ENCODE peak calls at places on chromosomes 6 and 20, in ten cellular contexts. W, F, C, D, J, I, N, B, U and P are unnamed samples.

GRCh38 chr20:10655723-10656122 is 18.1 kb downstream of the JAG1 start:
- DNase-seq in W (no peak), F (no peak), C (no peak), D (peak; percentile 15), J (no peak), I (no peak), N (no peak), B (no peak), U (no peak), P (no peak)

GRCh38 chr6:79504372-79504771 is 32.9 kb downstream of the LCA5 start:
- DNase-seq in W (no peak), F (no peak), C (no peak), D (no peak), J (no peak), I (no peak), N (no peak), B (no peak), U (no peak), P (no peak)

GRCh38 chr20:955111-955510 is 39.0 kb upstream of the ANGPT4 start:
- DNase-seq in W (no peak), F (no peak), C (no peak), D (no peak), J (no peak), I (no peak), N (no peak), B (no peak), U (no peak), P (no peak)

GRCh38 chr6:54198134-54198533 is 86.9 kb downstream of the MLIP start:
- DNase-seq in W (no peak), F (no peak), C (no peak), D (no peak), J (no peak), I (no peak), N (no peak), B (peak; percentile 12), U (no peak), P (no peak)

GRCh38 chr6:28053584-28053983 is 26.8 kb upstream of the ZNF165 start:
- DNase-seq in W (no peak), F (no peak), C (no peak), D (no peak), J (no peak), I (no peak), N (no peak), B (no peak), U (no peak), P (no peak)

GRCh38 chr20:36591854-36592641 is 13.5 kb upstream of the RAB5IF start:
- DNase-seq in W (no peak), F (peak; percentile 34), C (no peak), D (no peak), J (no peak), I (peak; percentile 64), N (peak; percentile 53), B (peak; percentile 59), U (no peak), P (peak; percentile 44)

GRCh38 chr20:56249244-56249955 is 868 bp downstream of the MC3R start:
- DNase-seq in W (no peak), F (no peak), C (no peak), D (no peak), J (peak; percentile 59), I (peak; percentile 30), N (no peak), B (no peak), U (peak; percentile 46), P (no peak)

GRCh38 chr20:41082306-41082705 is 53.7 kb downstream of the TOP1 start:
- DNase-seq in W (no peak), F (no peak), C (no peak), D (no peak), J (no peak), I (no peak), N (no peak), B (no peak), U (no peak), P (no peak)

GRCh38 chr6:25804804-25805203 is 27.0 kb downstream of the SLC17A1 start:
- DNase-seq in W (no peak), F (no peak), C (no peak), D (no peak), J (no peak), I (no peak), N (no peak), B (no peak), U (no peak), P (no peak)

GRCh38 chr6:25329156-25329555 is 50.0 kb downstream of the CARMIL1 start:
- DNase-seq in W (no peak), F (no peak), C (no peak), D (no peak), J (no peak), I (no peak), N (no peak), B (no peak), U (no peak), P (no peak)

GRCh38 chr20:37955511-37955910 is 52.6 kb downstream of the VSTM2L start:
- DNase-seq in W (no peak), F (no peak), C (no peak), D (no peak), J (no peak), I (no peak), N (no peak), B (no peak), U (no peak), P (no peak)

GRCh38 chr6:43803783-43804549 is 34.0 kb downstream of the VEGFA start:
- DNase-seq in W (peak; percentile 76), F (no peak), C (no peak), D (no peak), J (peak; percentile 62), I (peak; percentile 58), N (no peak), B (peak; percentile 65), U (no peak), P (peak; percentile 31)

GRCh38 chr20:47665221-47665991 is 119.9 kb downstream of the SULF2 start:
- DNase-seq in W (no peak), F (no peak), C (no peak), D (peak; percentile 42), J (peak; percentile 42), I (no peak), N (no peak), B (no peak), U (no peak), P (no peak)

GRCh38 chr6:88455317-88455716 is 289.2 kb upstream of the CNR1 start:
- DNase-seq in W (no peak), F (no peak), C (no peak), D (no peak), J (no peak), I (no peak), N (no peak), B (no peak), U (no peak), P (no peak)

GRCh38 chr6:125188037-125188436 is 34.5 kb downstream of the TPD52L1 start:
- DNase-seq in W (no peak), F (no peak), C (no peak), D (no peak), J (no peak), I (peak; percentile 72), N (no peak), B (peak; percentile 82), U (no peak), P (no peak)

DNA sequence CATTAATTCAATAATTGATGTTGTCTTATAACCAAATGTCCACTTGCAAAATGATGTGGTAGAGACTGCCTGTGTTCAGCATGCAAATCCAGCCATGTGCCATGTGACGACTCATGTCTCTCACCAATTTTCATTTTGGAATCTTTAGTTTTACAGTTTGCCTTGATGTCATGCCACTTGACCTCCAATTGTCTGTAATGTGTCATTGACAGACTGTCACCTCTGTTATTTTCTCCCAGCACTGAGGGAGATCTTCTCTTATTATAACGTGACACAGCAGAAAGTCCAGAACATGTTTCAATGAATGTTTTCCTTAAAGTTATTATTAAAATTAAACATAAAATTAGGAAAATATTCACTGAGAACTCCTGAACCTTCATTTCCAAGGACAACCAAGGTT is 56.7 kb downstream of the LAMA4 start:
- DNase-seq in W (no peak), F (no peak), C (no peak), D (no peak), J (no peak), I (no peak), N (no peak), B (no peak), U (no peak), P (peak; percentile 37)
- H3K4me1 ChIP-seq in W (no peaks in the 10 kb centered on the region), F (peaks cover 2% of the 10 kb centered on the region), C (peaks cover under 1% of the 10 kb centered on the region), D (no peaks in the 10 kb centered on the region), J (no peaks in the 10 kb centered on the region), I (peaks cover 12% of the 10 kb centered on the region), N (no peaks in the 10 kb centered on the region), B (peaks cover under 1% of the 10 kb centered on the region), U (no peaks in the 10 kb centered on the region), P (peaks cover 22% of the 10 kb centered on the region)

GRCh38 chr20:50133041-50133440 is 20.1 kb upstream of the UBE2V1 start:
- DNase-seq in W (no peak), F (no peak), C (no peak), D (no peak), J (no peak), I (no peak), N (no peak), B (no peak), U (no peak), P (no peak)
- H3K27ac ChIP-seq in W (no peak overlapping the region), F (no peak overlapping the region), C (peak overlapping the region; percentile 79), D (no peak overlapping the region), J (no peak overlapping the region), I (no peak overlapping the region), N (no peak overlapping the region), B (no peak overlapping the region), U (peak overlapping the region; percentile 89), P (peak overlapping the region; percentile 97)

GRCh38 chr6:36133912-36134311 is 3.6 kb downstream of the MAPK13 start:
- DNase-seq in W (no peak), F (no peak), C (no peak), D (peak; percentile 13), J (no peak), I (no peak), N (no peak), B (no peak), U (no peak), P (no peak)

GRCh38 chr6:36131517-36132220 is 1.4 kb downstream of the MAPK13 start:
- DNase-seq in W (peak; percentile 77), F (peak; percentile 40), C (peak; percentile 71), D (peak; percentile 72), J (peak; percentile 77), I (peak; percentile 69), N (peak; percentile 35), B (peak; percentile 97), U (no peak), P (peak; percentile 31)

GRCh38 chr6:36133148-36133547 is 2.8 kb downstream of the MAPK13 start:
- DNase-seq in W (no peak), F (no peak), C (no peak), D (peak; percentile 40), J (no peak), I (no peak), N (no peak), B (no peak), U (no peak), P (no peak)

GRCh38 chr6:36130672-36131516 is 581 bp downstream of the MAPK13 start:
- DNase-seq in W (peak; percentile 87), F (no peak), C (peak; percentile 74), D (peak; percentile 78), J (peak; percentile 89), I (peak; percentile 39), N (peak; percentile 46), B (no peak), U (peak; percentile 71), P (no peak)

GRCh38 chr6:36132221-36132895 is 2.0 kb downstream of the MAPK13 start:
- DNase-seq in W (no peak), F (no peak), C (no peak), D (peak; percentile 52), J (no peak), I (no peak), N (no peak), B (no peak), U (no peak), P (no peak)
- H3K4me1 ChIP-seq in W (peaks cover 5% of the 10 kb centered on the region), F (peaks cover 14% of the 10 kb centered on the region), C (peaks cover 51% of the 10 kb centered on the region), D (peaks cover 52% of the 10 kb centered on the region), J (peaks cover 3% of the 10 kb centered on the region), I (peaks cover 26% of the 10 kb centered on the region), N (peaks cover 41% of the 10 kb centered on the region), B (peaks cover 28% of the 10 kb centered on the region), U (peaks cover 3% of the 10 kb centered on the region), P (peaks cover 23% of the 10 kb centered on the region)

GRCh38 chr20:19815553-19815991 is 57.5 kb downstream of the RIN2 start:
- DNase-seq in W (no peak), F (no peak), C (no peak), D (no peak), J (no peak), I (peak; percentile 99), N (no peak), B (peak; percentile 98), U (peak; percentile 62), P (peak; percentile 92)
- H3K27ac ChIP-seq in W (no peak overlapping the region), F (no peak overlapping the region), C (peak overlapping the region; percentile 43), D (no peak overlapping the region), J (no peak overlapping the region), I (peak overlapping the region; percentile 94), N (no peak overlapping the region), B (peak overlapping the region; percentile 90), U (peak overlapping the region; percentile 37), P (no peak overlapping the region)